ENCODE peak calls at places on chromosomes 1 and 21, in four cellular contexts. B is astrocyte, R is PC-9, O is AG04450. M is an unnamed sample.

GRCh38 chr1:235277709-235278108 is 50.3 kb downstream of the ARID4B start:
- DNase-seq in B (no peak), R (no peak), O (no peak), M (no peak)

GRCh38 chr21:45442276-45442675 is 37.3 kb downstream of the COL18A1 start:
- DNase-seq in B (no peak), R (no peak), O (no peak), M (no peak)

GRCh38 chr1:100883963-100884362 is 10.7 kb downstream of the EXTL2 start:
- DNase-seq in B (peak; percentile 58), R (peak; percentile 76), O (no peak), M (no peak)

GRCh38 chr21:32732544-32732943 is 4.7 kb upstream of the SYNJ1 start:
- DNase-seq in B (no peak), R (peak; percentile 45), O (no peak), M (no peak)

GRCh38 chr1:166069390-166069789 is 97.4 kb downstream of the FAM78B start:
- DNase-seq in B (peak; percentile 3), R (no peak), O (no peak), M (no peak)

GRCh38 chr1:36322085-36322785 is 1.2 kb downstream of the EVA1B start:
- DNase-seq in B (no peak), R (no peak), O (no peak), M (no peak)

GRCh38 chr1:85824066-85824835 is 116.0 kb upstream of the ZNHIT6 start:
- DNase-seq in B (no peak), R (peak; percentile 63), O (no peak), M (peak; percentile 29)

GRCh38 chr1:68974447-68974846 is 477.6 kb upstream of the DEPDC1 start:
- DNase-seq in B (no peak), R (no peak), O (no peak), M (no peak)

GRCh38 chr1:45007311-45007710 is 3.8 kb downstream of the HECTD3 start:
- DNase-seq in B (no peak), R (no peak), O (no peak), M (no peak)

DNA sequence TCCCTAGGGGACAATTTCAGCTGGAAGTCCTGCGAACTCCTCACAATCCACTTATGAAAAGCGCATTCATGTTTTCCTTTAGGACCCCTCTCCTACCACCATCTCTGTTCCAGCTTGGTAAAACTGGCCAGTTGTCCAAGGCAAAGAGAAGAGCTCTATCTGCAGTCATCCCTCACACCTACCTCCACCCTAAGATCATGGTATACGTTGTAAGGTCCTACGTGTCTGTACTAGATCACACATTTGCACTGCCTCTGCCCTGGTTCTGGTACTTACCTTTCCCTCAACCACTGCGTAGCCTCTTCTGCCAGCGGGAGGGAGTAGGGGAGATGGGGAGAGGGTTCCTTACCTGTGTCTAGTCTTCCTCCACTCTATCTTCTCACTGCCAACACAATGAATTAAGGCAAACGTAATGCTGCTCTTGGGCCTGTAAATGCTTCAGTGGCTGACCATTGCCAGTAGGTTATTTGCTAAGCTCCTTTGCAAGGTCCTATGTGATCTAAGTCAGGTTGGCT is 739 bp upstream of the NUP133 start:
- DNase-seq in B (no peak), R (no peak), O (no peak), M (no peak)
- H3K27ac ChIP-seq in B (peak overlapping the region; percentile 89), R (peak overlapping the region; percentile 73), O (peak overlapping the region; percentile 97), M (peak overlapping the region; percentile 86)

GRCh38 chr1:201020647-201021332 is 2.7 kb downstream of the KIF21B start:
- DNase-seq in B (no peak), R (peak; percentile 34), O (no peak), M (no peak)
- H3K27ac ChIP-seq in B (no peak overlapping the region), R (peak overlapping the region; percentile 73), O (no peak overlapping the region), M (peak overlapping the region; percentile 83)

DNA sequence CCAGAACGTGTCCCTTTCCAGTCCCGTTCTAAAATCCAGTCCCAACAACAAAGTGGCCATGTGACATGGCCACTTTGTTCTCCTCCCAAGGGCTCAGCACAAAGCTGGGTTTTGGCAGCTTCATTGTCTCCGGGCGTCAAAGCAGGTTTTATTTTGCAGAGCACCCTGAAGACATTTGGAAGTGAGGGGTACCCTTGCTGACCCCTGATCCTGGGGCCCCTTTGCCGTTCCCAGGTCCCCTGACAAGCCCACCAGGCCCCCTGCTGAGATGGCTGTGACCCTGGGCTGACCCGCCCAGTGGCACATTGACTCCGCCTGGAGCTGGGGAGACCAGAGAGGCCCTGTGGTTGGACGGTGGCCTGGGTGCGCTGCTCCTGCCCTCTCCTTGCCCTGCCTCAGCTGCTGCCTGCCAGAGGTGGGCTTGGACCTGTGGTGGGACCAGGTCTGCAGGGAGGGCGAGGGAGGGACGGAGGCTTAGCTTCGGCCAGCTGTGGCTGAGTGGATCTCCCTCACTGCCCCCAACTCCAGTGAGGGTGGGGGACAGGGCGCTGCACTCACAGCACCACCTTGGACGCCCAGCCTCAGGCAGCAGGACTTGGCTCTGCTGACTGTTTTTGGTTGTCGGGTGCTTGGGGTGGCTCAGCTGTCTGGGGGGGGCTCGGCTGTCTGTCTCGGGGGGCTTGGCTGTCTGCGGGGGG is 4.3 kb downstream of the PFKL start:
- DNase-seq in B (no peak), R (no peak), O (no peak), M (no peak)
- H3K27ac ChIP-seq in B (no peak overlapping the region), R (no peak overlapping the region), O (no peak overlapping the region), M (no peak overlapping the region)

GRCh38 chr1:162018418-162018817 is 5.3 kb downstream of the OLFML2B start:
- DNase-seq in B (no peak), R (no peak), O (no peak), M (no peak)
- H3K27ac ChIP-seq in B (no peak overlapping the region), R (no peak overlapping the region), O (no peak overlapping the region), M (no peak overlapping the region)

DNA sequence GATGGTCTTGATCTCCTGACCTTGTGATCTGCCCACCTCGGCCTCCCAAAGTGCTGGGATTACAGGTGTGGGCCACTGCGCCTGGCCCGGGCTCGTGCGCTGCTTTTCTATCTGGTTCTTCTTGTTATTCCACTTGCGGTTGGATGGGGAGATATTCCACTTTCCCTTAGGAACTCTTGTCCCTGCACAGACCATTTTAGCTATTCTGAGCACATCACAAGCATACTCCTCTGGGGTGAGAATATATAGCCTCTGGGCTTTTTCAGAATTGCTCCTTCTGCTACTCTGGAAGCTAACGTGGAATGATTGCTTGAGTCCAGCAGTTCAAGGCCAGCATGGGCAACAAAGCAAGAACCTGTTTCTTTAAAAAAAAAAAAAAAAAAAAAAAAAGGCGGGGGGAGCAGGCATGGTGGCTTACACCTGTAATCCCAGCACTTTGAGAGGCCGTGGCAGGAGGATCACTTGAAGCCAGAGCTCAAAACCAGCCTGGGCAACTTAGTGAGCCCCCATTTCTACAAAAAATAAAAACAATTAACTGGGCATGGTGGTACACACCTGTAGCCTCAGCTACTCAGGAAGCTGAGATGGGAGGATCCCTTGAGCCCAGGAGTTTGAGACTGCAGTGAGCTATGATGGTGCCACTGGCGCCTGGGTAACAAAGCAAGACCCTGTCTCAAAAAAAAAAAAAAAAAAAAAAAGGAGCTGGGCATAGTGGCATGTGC is 11.9 kb upstream of the PGD start:
- DNase-seq in B (no peak), R (no peak), O (no peak), M (no peak)
- H3K27ac ChIP-seq in B (peak overlapping the region; percentile 67), R (peak overlapping the region; percentile 96), O (peak overlapping the region; percentile 94), M (no peak overlapping the region)

GRCh38 chr1:21651214-21652042 is 17.7 kb downstream of the RAP1GAP start:
- DNase-seq in B (no peak), R (no peak), O (no peak), M (no peak)
- H3K27ac ChIP-seq in B (no peak overlapping the region), R (no peak overlapping the region), O (no peak overlapping the region), M (no peak overlapping the region)

M was measured in epithelial cell of prostate.